ENCODE peak calls at places on chromosome 1, in eight cellular contexts. One of them, this sample, is unnamed.
A peak's percentile ranks its signal among the peaks of the same experiment; 100 is the strongest.

GRCh38 chr1:153741946-153742345 is 14.1 kb downstream of the INTS3 start:
- DNase-seq in NCI-H524: no peak
- DNase-seq in activated CD4-positive, alpha-beta T cell treated with anti-CD3 and anti-CD28 coated beads, Interleukin-2, amount 10 ng/mL, durations not matched to agents 7 days and 5 days: no peak
- DNase-seq in activated T-cell treated with anti-CD3 and anti-CD28 coated beads for 1 hour: no peak
- DNase-seq in OCI-M1: no peak
- DNase-seq in fibroblast of the conjunctiva: no peak
- DNase-seq in effector CD8-positive, alpha-beta T cell: no peak
- DNase-seq in iris pigment epithelial cell: no peak
- DNase-seq in this sample: no peak

GRCh38 chr1:203036537-203036936 is 10.2 kb downstream of the PPFIA4 start:
- DNase-seq in NCI-H524: peak; percentile 69
- DNase-seq in activated CD4-positive, alpha-beta T cell treated with anti-CD3 and anti-CD28 coated beads, Interleukin-2, amount 10 ng/mL, durations not matched to agents 7 days and 5 days: no peak
- DNase-seq in activated T-cell treated with anti-CD3 and anti-CD28 coated beads for 1 hour: no peak
- DNase-seq in OCI-M1: no peak
- DNase-seq in fibroblast of the conjunctiva: no peak
- DNase-seq in effector CD8-positive, alpha-beta T cell: no peak
- DNase-seq in iris pigment epithelial cell: no peak
- DNase-seq in this sample: no peak

GRCh38 chr1:85449356-85449755 is 15.6 kb downstream of the DDAH1 start:
- DNase-seq in NCI-H524: peak; percentile 81
- DNase-seq in activated CD4-positive, alpha-beta T cell treated with anti-CD3 and anti-CD28 coated beads, Interleukin-2, amount 10 ng/mL, durations not matched to agents 7 days and 5 days: no peak
- DNase-seq in activated T-cell treated with anti-CD3 and anti-CD28 coated beads for 1 hour: no peak
- DNase-seq in OCI-M1: no peak
- DNase-seq in fibroblast of the conjunctiva: no peak
- DNase-seq in effector CD8-positive, alpha-beta T cell: no peak
- DNase-seq in iris pigment epithelial cell: no peak
- DNase-seq in this sample: no peak

GRCh38 chr1:208631516-208631915 is 387.3 kb upstream of the PLXNA2 start:
- DNase-seq in NCI-H524: no peak
- DNase-seq in activated CD4-positive, alpha-beta T cell treated with anti-CD3 and anti-CD28 coated beads, Interleukin-2, amount 10 ng/mL, durations not matched to agents 7 days and 5 days: no peak
- DNase-seq in activated T-cell treated with anti-CD3 and anti-CD28 coated beads for 1 hour: no peak
- DNase-seq in OCI-M1: no peak
- DNase-seq in fibroblast of the conjunctiva: no peak
- DNase-seq in effector CD8-positive, alpha-beta T cell: no peak
- DNase-seq in iris pigment epithelial cell: no peak
- DNase-seq in this sample: no peak

GRCh38 chr1:53115403-53116306 is 26.8 kb downstream of the SLC1A7 start:
- DNase-seq in NCI-H524: peak; percentile 78
- DNase-seq in activated CD4-positive, alpha-beta T cell treated with anti-CD3 and anti-CD28 coated beads, Interleukin-2, amount 10 ng/mL, durations not matched to agents 7 days and 5 days: no peak
- DNase-seq in activated T-cell treated with anti-CD3 and anti-CD28 coated beads for 1 hour: no peak
- DNase-seq in OCI-M1: peak; percentile 49
- DNase-seq in fibroblast of the conjunctiva: peak; percentile 20
- DNase-seq in effector CD8-positive, alpha-beta T cell: no peak
- DNase-seq in iris pigment epithelial cell: peak; percentile 94
- DNase-seq in this sample: no peak

GRCh38 chr1:59214764-59215208 is 82.1 kb upstream of the FGGY start:
- DNase-seq in NCI-H524: no peak
- DNase-seq in activated CD4-positive, alpha-beta T cell treated with anti-CD3 and anti-CD28 coated beads, Interleukin-2, amount 10 ng/mL, durations not matched to agents 7 days and 5 days: no peak
- DNase-seq in activated T-cell treated with anti-CD3 and anti-CD28 coated beads for 1 hour: no peak
- DNase-seq in OCI-M1: no peak
- DNase-seq in fibroblast of the conjunctiva: peak; percentile 35
- DNase-seq in effector CD8-positive, alpha-beta T cell: no peak
- DNase-seq in iris pigment epithelial cell: peak; percentile 24
- DNase-seq in this sample: no peak

GRCh38 chr1:203769505-203770343 is 4.7 kb downstream of the LAX1 start:
- DNase-seq in NCI-H524: peak; percentile 79
- DNase-seq in activated CD4-positive, alpha-beta T cell treated with anti-CD3 and anti-CD28 coated beads, Interleukin-2, amount 10 ng/mL, durations not matched to agents 7 days and 5 days: no peak
- DNase-seq in activated T-cell treated with anti-CD3 and anti-CD28 coated beads for 1 hour: no peak
- DNase-seq in OCI-M1: peak; percentile 67
- DNase-seq in fibroblast of the conjunctiva: peak; percentile 83
- DNase-seq in effector CD8-positive, alpha-beta T cell: no peak
- DNase-seq in iris pigment epithelial cell: peak; percentile 89
- DNase-seq in this sample: no peak

GRCh38 chr1:211753649-211754251 is 76.8 kb downstream of the LPGAT1 start:
- DNase-seq in NCI-H524: peak; percentile 87
- DNase-seq in activated CD4-positive, alpha-beta T cell treated with anti-CD3 and anti-CD28 coated beads, Interleukin-2, amount 10 ng/mL, durations not matched to agents 7 days and 5 days: no peak
- DNase-seq in activated T-cell treated with anti-CD3 and anti-CD28 coated beads for 1 hour: no peak
- DNase-seq in OCI-M1: no peak
- DNase-seq in fibroblast of the conjunctiva: no peak
- DNase-seq in effector CD8-positive, alpha-beta T cell: no peak
- DNase-seq in iris pigment epithelial cell: no peak
- DNase-seq in this sample: no peak

GRCh38 chr1:205124726-205125125 is 2.9 kb upstream of the RBBP5 start:
- DNase-seq in NCI-H524: no peak
- DNase-seq in activated CD4-positive, alpha-beta T cell treated with anti-CD3 and anti-CD28 coated beads, Interleukin-2, amount 10 ng/mL, durations not matched to agents 7 days and 5 days: no peak
- DNase-seq in activated T-cell treated with anti-CD3 and anti-CD28 coated beads for 1 hour: no peak
- DNase-seq in OCI-M1: no peak
- DNase-seq in fibroblast of the conjunctiva: no peak
- DNase-seq in effector CD8-positive, alpha-beta T cell: no peak
- DNase-seq in iris pigment epithelial cell: no peak
- DNase-seq in this sample: no peak

GRCh38 chr1:219993554-219994433 is 52.5 kb downstream of the EPRS1 start:
- DNase-seq in NCI-H524: no peak
- DNase-seq in activated CD4-positive, alpha-beta T cell treated with anti-CD3 and anti-CD28 coated beads, Interleukin-2, amount 10 ng/mL, durations not matched to agents 7 days and 5 days: no peak
- DNase-seq in activated T-cell treated with anti-CD3 and anti-CD28 coated beads for 1 hour: no peak
- DNase-seq in OCI-M1: no peak
- DNase-seq in fibroblast of the conjunctiva: no peak
- DNase-seq in effector CD8-positive, alpha-beta T cell: no peak
- DNase-seq in iris pigment epithelial cell: peak; percentile 19
- DNase-seq in this sample: no peak

GRCh38 chr1:8674912-8675311 is 142.5 kb downstream of the RERE start:
- DNase-seq in NCI-H524: no peak
- DNase-seq in activated CD4-positive, alpha-beta T cell treated with anti-CD3 and anti-CD28 coated beads, Interleukin-2, amount 10 ng/mL, durations not matched to agents 7 days and 5 days: no peak
- DNase-seq in activated T-cell treated with anti-CD3 and anti-CD28 coated beads for 1 hour: no peak
- DNase-seq in OCI-M1: no peak
- DNase-seq in fibroblast of the conjunctiva: no peak
- DNase-seq in effector CD8-positive, alpha-beta T cell: no peak
- DNase-seq in iris pigment epithelial cell: peak; percentile 44
- DNase-seq in this sample: no peak

GRCh38 chr1:181335631-181336030 is 147.7 kb upstream of the CACNA1E start:
- DNase-seq in NCI-H524: no peak
- DNase-seq in activated CD4-positive, alpha-beta T cell treated with anti-CD3 and anti-CD28 coated beads, Interleukin-2, amount 10 ng/mL, durations not matched to agents 7 days and 5 days: no peak
- DNase-seq in activated T-cell treated with anti-CD3 and anti-CD28 coated beads for 1 hour: no peak
- DNase-seq in OCI-M1: no peak
- DNase-seq in fibroblast of the conjunctiva: no peak
- DNase-seq in effector CD8-positive, alpha-beta T cell: no peak
- DNase-seq in iris pigment epithelial cell: no peak
- DNase-seq in this sample: no peak

GRCh38 chr1:53314096-53314495 is 13.8 kb downstream of the LRP8 start:
- DNase-seq in NCI-H524: no peak
- DNase-seq in activated CD4-positive, alpha-beta T cell treated with anti-CD3 and anti-CD28 coated beads, Interleukin-2, amount 10 ng/mL, durations not matched to agents 7 days and 5 days: no peak
- DNase-seq in activated T-cell treated with anti-CD3 and anti-CD28 coated beads for 1 hour: no peak
- DNase-seq in OCI-M1: no peak
- DNase-seq in fibroblast of the conjunctiva: no peak
- DNase-seq in effector CD8-positive, alpha-beta T cell: no peak
- DNase-seq in iris pigment epithelial cell: no peak
- DNase-seq in this sample: no peak

GRCh38 chr1:50967416-50968020 is 2.5 kb upstream of the CDKN2C start:
- DNase-seq in NCI-H524: peak; percentile 34
- DNase-seq in activated CD4-positive, alpha-beta T cell treated with anti-CD3 and anti-CD28 coated beads, Interleukin-2, amount 10 ng/mL, durations not matched to agents 7 days and 5 days: no peak
- DNase-seq in activated T-cell treated with anti-CD3 and anti-CD28 coated beads for 1 hour: no peak
- DNase-seq in OCI-M1: peak; percentile 79
- DNase-seq in fibroblast of the conjunctiva: no peak
- DNase-seq in effector CD8-positive, alpha-beta T cell: no peak
- DNase-seq in iris pigment epithelial cell: peak; percentile 18
- DNase-seq in this sample: no peak

GRCh38 chr1:9317591-9318331 is 25.1 kb downstream of the SPSB1 start:
- DNase-seq in NCI-H524: no peak
- DNase-seq in activated CD4-positive, alpha-beta T cell treated with anti-CD3 and anti-CD28 coated beads, Interleukin-2, amount 10 ng/mL, durations not matched to agents 7 days and 5 days: no peak
- DNase-seq in activated T-cell treated with anti-CD3 and anti-CD28 coated beads for 1 hour: no peak
- DNase-seq in OCI-M1: no peak
- DNase-seq in fibroblast of the conjunctiva: no peak
- DNase-seq in effector CD8-positive, alpha-beta T cell: no peak
- DNase-seq in iris pigment epithelial cell: peak; percentile 68
- DNase-seq in this sample: no peak

GRCh38 chr1:186188004-186188539 is 187.0 kb downstream of the TPR start:
- DNase-seq in NCI-H524: no peak
- DNase-seq in activated CD4-positive, alpha-beta T cell treated with anti-CD3 and anti-CD28 coated beads, Interleukin-2, amount 10 ng/mL, durations not matched to agents 7 days and 5 days: no peak
- DNase-seq in activated T-cell treated with anti-CD3 and anti-CD28 coated beads for 1 hour: no peak
- DNase-seq in OCI-M1: no peak
- DNase-seq in fibroblast of the conjunctiva: peak; percentile 70
- DNase-seq in effector CD8-positive, alpha-beta T cell: no peak
- DNase-seq in iris pigment epithelial cell: peak; percentile 96
- DNase-seq in this sample: no peak

GRCh38 chr1:59672851-59673574 is 141.7 kb upstream of the HOOK1 start:
- DNase-seq in NCI-H524: no peak
- DNase-seq in activated CD4-positive, alpha-beta T cell treated with anti-CD3 and anti-CD28 coated beads, Interleukin-2, amount 10 ng/mL, durations not matched to agents 7 days and 5 days: no peak
- DNase-seq in activated T-cell treated with anti-CD3 and anti-CD28 coated beads for 1 hour: no peak
- DNase-seq in OCI-M1: no peak
- DNase-seq in fibroblast of the conjunctiva: no peak
- DNase-seq in effector CD8-positive, alpha-beta T cell: no peak
- DNase-seq in iris pigment epithelial cell: peak; percentile 94
- DNase-seq in this sample: no peak

GRCh38 chr1:36650200-36651065 is 167.7 kb upstream of the CSF3R start:
- DNase-seq in NCI-H524: peak; percentile 57
- DNase-seq in activated CD4-positive, alpha-beta T cell treated with anti-CD3 and anti-CD28 coated beads, Interleukin-2, amount 10 ng/mL, durations not matched to agents 7 days and 5 days: peak; percentile 58
- DNase-seq in activated T-cell treated with anti-CD3 and anti-CD28 coated beads for 1 hour: peak; percentile 43
- DNase-seq in OCI-M1: peak; percentile 74
- DNase-seq in fibroblast of the conjunctiva: peak; percentile 21
- DNase-seq in effector CD8-positive, alpha-beta T cell: peak; percentile 19
- DNase-seq in iris pigment epithelial cell: peak; percentile 51
- DNase-seq in this sample: peak; percentile 66

GRCh38 chr1:216458807-216459206 is 35.6 kb upstream of the USH2A start:
- DNase-seq in NCI-H524: no peak
- DNase-seq in activated CD4-positive, alpha-beta T cell treated with anti-CD3 and anti-CD28 coated beads, Interleukin-2, amount 10 ng/mL, durations not matched to agents 7 days and 5 days: no peak
- DNase-seq in activated T-cell treated with anti-CD3 and anti-CD28 coated beads for 1 hour: no peak
- DNase-seq in OCI-M1: no peak
- DNase-seq in fibroblast of the conjunctiva: no peak
- DNase-seq in effector CD8-positive, alpha-beta T cell: no peak
- DNase-seq in iris pigment epithelial cell: peak; percentile 52
- DNase-seq in this sample: no peak

GRCh38 chr1:66930823-66931174 is 6.0 kb downstream of the MIER1 start:
- DNase-seq in NCI-H524: no peak
- DNase-seq in activated CD4-positive, alpha-beta T cell treated with anti-CD3 and anti-CD28 coated beads, Interleukin-2, amount 10 ng/mL, durations not matched to agents 7 days and 5 days: no peak
- DNase-seq in activated T-cell treated with anti-CD3 and anti-CD28 coated beads for 1 hour: no peak
- DNase-seq in OCI-M1: no peak
- DNase-seq in fibroblast of the conjunctiva: no peak
- DNase-seq in effector CD8-positive, alpha-beta T cell: no peak
- DNase-seq in iris pigment epithelial cell: no peak
- DNase-seq in this sample: no peak

GRCh38 chr1:25926731-25927496 is 20.7 kb upstream of the STMN1 start:
- DNase-seq in NCI-H524: peak; percentile 68
- DNase-seq in activated CD4-positive, alpha-beta T cell treated with anti-CD3 and anti-CD28 coated beads, Interleukin-2, amount 10 ng/mL, durations not matched to agents 7 days and 5 days: no peak
- DNase-seq in activated T-cell treated with anti-CD3 and anti-CD28 coated beads for 1 hour: no peak
- DNase-seq in OCI-M1: no peak
- DNase-seq in fibroblast of the conjunctiva: no peak
- DNase-seq in effector CD8-positive, alpha-beta T cell: no peak
- DNase-seq in iris pigment epithelial cell: no peak
- DNase-seq in this sample: no peak

GRCh38 chr1:113314600-113314999 is 75.7 kb upstream of the MAGI3 start:
- DNase-seq in NCI-H524: no peak
- DNase-seq in activated CD4-positive, alpha-beta T cell treated with anti-CD3 and anti-CD28 coated beads, Interleukin-2, amount 10 ng/mL, durations not matched to agents 7 days and 5 days: no peak
- DNase-seq in activated T-cell treated with anti-CD3 and anti-CD28 coated beads for 1 hour: no peak
- DNase-seq in OCI-M1: no peak
- DNase-seq in fibroblast of the conjunctiva: no peak
- DNase-seq in effector CD8-positive, alpha-beta T cell: no peak
- DNase-seq in iris pigment epithelial cell: no peak
- DNase-seq in this sample: no peak

GRCh38 chr1:14113841-14114567 is 414.0 kb downstream of the PRDM2 start:
- DNase-seq in NCI-H524: peak; percentile 70
- DNase-seq in activated CD4-positive, alpha-beta T cell treated with anti-CD3 and anti-CD28 coated beads, Interleukin-2, amount 10 ng/mL, durations not matched to agents 7 days and 5 days: no peak
- DNase-seq in activated T-cell treated with anti-CD3 and anti-CD28 coated beads for 1 hour: no peak
- DNase-seq in OCI-M1: peak; percentile 44
- DNase-seq in fibroblast of the conjunctiva: peak; percentile 62
- DNase-seq in effector CD8-positive, alpha-beta T cell: no peak
- DNase-seq in iris pigment epithelial cell: peak; percentile 31
- DNase-seq in this sample: peak; percentile 76

GRCh38 chr1:77250126-77250525 is 30.9 kb upstream of the PIGK start:
- DNase-seq in NCI-H524: no peak
- DNase-seq in activated CD4-positive, alpha-beta T cell treated with anti-CD3 and anti-CD28 coated beads, Interleukin-2, amount 10 ng/mL, durations not matched to agents 7 days and 5 days: no peak
- DNase-seq in activated T-cell treated with anti-CD3 and anti-CD28 coated beads for 1 hour: no peak
- DNase-seq in OCI-M1: no peak
- DNase-seq in fibroblast of the conjunctiva: no peak
- DNase-seq in effector CD8-positive, alpha-beta T cell: no peak
- DNase-seq in iris pigment epithelial cell: no peak
- DNase-seq in this sample: no peak

GRCh38 chr1:180157108-180157507 is 2.4 kb downstream of the QSOX1 start:
- DNase-seq in NCI-H524: no peak
- DNase-seq in activated CD4-positive, alpha-beta T cell treated with anti-CD3 and anti-CD28 coated beads, Interleukin-2, amount 10 ng/mL, durations not matched to agents 7 days and 5 days: no peak
- DNase-seq in activated T-cell treated with anti-CD3 and anti-CD28 coated beads for 1 hour: no peak
- DNase-seq in OCI-M1: no peak
- DNase-seq in fibroblast of the conjunctiva: no peak
- DNase-seq in effector CD8-positive, alpha-beta T cell: no peak
- DNase-seq in iris pigment epithelial cell: peak; percentile 66
- DNase-seq in this sample: no peak

This sample was measured in DND-41.